ENCODE peak calls at places on chromosomes 4 and X, in six cellular contexts. One of them, this sample, is unnamed.

GRCh38 chrX:100928660-100929613 is at the start of gene XKRX:
- DNase-seq in GM12865: peak; percentile 52
- DNase-seq in left lung: peak; percentile 78
- DNase-seq in progenitor cell of endocrine pancreas: peak; percentile 35
- DNase-seq in GM10248: peak; percentile 40
- DNase-seq in colonic mucosa: peak; percentile 80
- DNase-seq in this sample: no peak

GRCh38 chr4:105719214-105719613 is 10.6 kb downstream of the GSTCD start:
- DNase-seq in colonic mucosa: no peak
- DNase-seq in progenitor cell of endocrine pancreas: no peak
- DNase-seq in left lung: no peak
- DNase-seq in GM10248: no peak
- DNase-seq in GM12865: no peak
- DNase-seq in this sample: no peak

GRCh38 chr4:168811207-168811606 is 198.8 kb downstream of the CBR4 start:
- DNase-seq in GM12865: no peak
- DNase-seq in colonic mucosa: no peak
- DNase-seq in left lung: no peak
- DNase-seq in GM10248: no peak
- DNase-seq in progenitor cell of endocrine pancreas: no peak
- DNase-seq in this sample: no peak

GRCh38 chr4:154465085-154465484 is 26.5 kb downstream of the DCHS2 start:
- DNase-seq in left lung: no peak
- DNase-seq in GM12865: no peak
- DNase-seq in progenitor cell of endocrine pancreas: no peak
- DNase-seq in colonic mucosa: no peak
- DNase-seq in GM10248: no peak
- DNase-seq in this sample: no peak

GRCh38 chrX:17361620-17362019 is 13.4 kb upstream of the NHS start:
- DNase-seq in colonic mucosa: no peak
- DNase-seq in GM12865: peak; percentile 2
- DNase-seq in GM10248: no peak
- DNase-seq in progenitor cell of endocrine pancreas: no peak
- DNase-seq in left lung: no peak
- DNase-seq in this sample: no peak

GRCh38 chrX:46179748-46180147 is 365.5 kb downstream of the ZNF674 start:
- DNase-seq in colonic mucosa: no peak
- DNase-seq in GM12865: no peak
- DNase-seq in progenitor cell of endocrine pancreas: no peak
- DNase-seq in left lung: no peak
- DNase-seq in GM10248: no peak
- DNase-seq in this sample: no peak

GRCh38 chrX:149630681-149631292 is 805 bp downstream of the TMEM185A start:
- DNase-seq in colonic mucosa: no peak
- DNase-seq in GM10248: no peak
- DNase-seq in GM12865: no peak
- DNase-seq in left lung: no peak
- DNase-seq in progenitor cell of endocrine pancreas: no peak
- DNase-seq in this sample: no peak

GRCh38 chrX:37420179-37420578 is 71.0 kb downstream of the PRRG1 start:
- DNase-seq in GM12865: no peak
- DNase-seq in progenitor cell of endocrine pancreas: no peak
- DNase-seq in GM10248: no peak
- DNase-seq in left lung: no peak
- DNase-seq in colonic mucosa: no peak
- DNase-seq in this sample: no peak

GRCh38 chr4:171117457-171117856 is 695.7 kb upstream of the GALNTL6 start:
- DNase-seq in GM12865: no peak
- DNase-seq in colonic mucosa: no peak
- DNase-seq in progenitor cell of endocrine pancreas: no peak
- DNase-seq in GM10248: no peak
- DNase-seq in left lung: no peak
- DNase-seq in this sample: no peak

GRCh38 chrX:9222299-9222698 is 188.4 kb upstream of the FAM9B start:
- DNase-seq in GM10248: no peak
- DNase-seq in left lung: no peak
- DNase-seq in GM12865: no peak
- DNase-seq in progenitor cell of endocrine pancreas: no peak
- DNase-seq in colonic mucosa: no peak
- DNase-seq in this sample: no peak

GRCh38 chr4:167614866-167615265 is 380.6 kb upstream of the SPOCK3 start:
- DNase-seq in left lung: no peak
- DNase-seq in progenitor cell of endocrine pancreas: no peak
- DNase-seq in colonic mucosa: no peak
- DNase-seq in GM12865: no peak
- DNase-seq in GM10248: no peak
- DNase-seq in this sample: no peak

GRCh38 chr4:2788532-2789103 is 4.3 kb upstream of the SH3BP2 start:
- DNase-seq in progenitor cell of endocrine pancreas: no peak
- DNase-seq in colonic mucosa: peak; percentile 21
- DNase-seq in GM10248: no peak
- DNase-seq in GM12865: no peak
- DNase-seq in left lung: peak; percentile 41
- DNase-seq in this sample: no peak

GRCh38 chr4:17773125-17773698 is 8.2 kb downstream of the FAM184B start:
- DNase-seq in colonic mucosa: no peak
- DNase-seq in progenitor cell of endocrine pancreas: no peak
- DNase-seq in left lung: no peak
- DNase-seq in GM12865: no peak
- DNase-seq in GM10248: no peak
- DNase-seq in this sample: no peak

GRCh38 chrX:46844913-46845312 is 8.1 kb downstream of the RP2 start:
- DNase-seq in colonic mucosa: no peak
- DNase-seq in progenitor cell of endocrine pancreas: no peak
- DNase-seq in GM12865: no peak
- DNase-seq in left lung: no peak
- DNase-seq in GM10248: no peak
- DNase-seq in this sample: no peak

GRCh38 chr4:152803541-152803940 is 23.8 kb downstream of the ARFIP1 start:
- DNase-seq in progenitor cell of endocrine pancreas: no peak
- DNase-seq in GM12865: no peak
- DNase-seq in GM10248: no peak
- DNase-seq in left lung: no peak
- DNase-seq in colonic mucosa: no peak
- DNase-seq in this sample: no peak

GRCh38 chr4:101393256-101393655 is 45.9 kb upstream of the PPP3CA start:
- DNase-seq in colonic mucosa: no peak
- DNase-seq in left lung: no peak
- DNase-seq in progenitor cell of endocrine pancreas: no peak
- DNase-seq in GM10248: no peak
- DNase-seq in GM12865: no peak
- DNase-seq in this sample: no peak

GRCh38 chr4:54215379-54216072 is 13.6 kb upstream of the PDGFRA start:
- DNase-seq in GM12865: no peak
- DNase-seq in GM10248: no peak
- DNase-seq in colonic mucosa: no peak
- DNase-seq in left lung: no peak
- DNase-seq in progenitor cell of endocrine pancreas: no peak
- DNase-seq in this sample: no peak

DNA sequence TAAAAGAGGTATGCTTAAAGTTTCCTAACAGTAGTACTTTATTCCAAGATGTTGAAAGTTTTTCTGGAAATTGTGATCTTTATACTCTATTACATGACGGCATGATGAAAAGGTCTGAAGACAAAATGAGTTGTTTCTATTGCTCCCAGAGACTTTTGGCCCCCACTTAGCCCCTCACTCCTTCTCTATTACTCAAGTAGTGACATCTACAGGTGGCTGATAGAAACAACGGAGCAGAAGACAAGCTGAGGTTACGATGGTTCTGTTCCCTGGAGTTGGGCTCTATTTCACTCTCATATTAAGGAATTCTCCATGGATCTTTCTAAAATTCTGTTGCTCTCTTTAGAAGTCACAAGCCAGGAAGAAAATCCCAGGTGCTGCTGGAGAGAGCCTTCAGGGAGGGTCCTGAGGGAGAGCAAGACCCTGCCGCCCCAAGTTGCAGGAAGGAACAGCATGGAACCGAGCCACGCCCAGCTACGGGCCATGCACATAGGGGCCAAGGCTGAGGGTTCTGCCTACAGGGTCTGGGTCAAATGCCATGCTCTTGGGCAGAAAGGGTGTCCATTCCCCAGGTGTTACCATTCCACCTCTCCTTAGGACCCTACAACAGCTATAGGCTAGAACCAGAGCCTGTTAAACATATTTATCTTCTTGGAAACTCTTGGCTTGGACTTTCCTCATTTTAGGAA is 22.7 kb downstream of the RPL9 start:
- DNase-seq in GM10248: no peak
- DNase-seq in left lung: no peak
- DNase-seq in progenitor cell of endocrine pancreas: no peak
- DNase-seq in colonic mucosa: no peak
- DNase-seq in GM12865: no peak
- DNase-seq in this sample: no peak
- TF ChIP-seq CTCF in GM10248: no peak
- TF ChIP-seq CTCF in left lung: no peak
- TF ChIP-seq CTCF in progenitor cell of endocrine pancreas: peak; percentile 27
- TF ChIP-seq CTCF in colonic mucosa: no peak
- TF ChIP-seq CTCF in GM12865: peak; percentile 6
- TF ChIP-seq CTCF in this sample: no peak

GRCh38 chrX:114774691-114775090 is 190.8 kb downstream of the HTR2C start:
- DNase-seq in GM12865: no peak
- DNase-seq in left lung: no peak
- DNase-seq in progenitor cell of endocrine pancreas: no peak
- DNase-seq in GM10248: no peak
- DNase-seq in colonic mucosa: no peak
- DNase-seq in this sample: no peak
- TF ChIP-seq CTCF in GM12865: no peak
- TF ChIP-seq CTCF in left lung: no peak
- TF ChIP-seq CTCF in progenitor cell of endocrine pancreas: peak; percentile 10
- TF ChIP-seq CTCF in GM10248: no peak
- TF ChIP-seq CTCF in colonic mucosa: no peak
- TF ChIP-seq CTCF in this sample: no peak

DNA sequence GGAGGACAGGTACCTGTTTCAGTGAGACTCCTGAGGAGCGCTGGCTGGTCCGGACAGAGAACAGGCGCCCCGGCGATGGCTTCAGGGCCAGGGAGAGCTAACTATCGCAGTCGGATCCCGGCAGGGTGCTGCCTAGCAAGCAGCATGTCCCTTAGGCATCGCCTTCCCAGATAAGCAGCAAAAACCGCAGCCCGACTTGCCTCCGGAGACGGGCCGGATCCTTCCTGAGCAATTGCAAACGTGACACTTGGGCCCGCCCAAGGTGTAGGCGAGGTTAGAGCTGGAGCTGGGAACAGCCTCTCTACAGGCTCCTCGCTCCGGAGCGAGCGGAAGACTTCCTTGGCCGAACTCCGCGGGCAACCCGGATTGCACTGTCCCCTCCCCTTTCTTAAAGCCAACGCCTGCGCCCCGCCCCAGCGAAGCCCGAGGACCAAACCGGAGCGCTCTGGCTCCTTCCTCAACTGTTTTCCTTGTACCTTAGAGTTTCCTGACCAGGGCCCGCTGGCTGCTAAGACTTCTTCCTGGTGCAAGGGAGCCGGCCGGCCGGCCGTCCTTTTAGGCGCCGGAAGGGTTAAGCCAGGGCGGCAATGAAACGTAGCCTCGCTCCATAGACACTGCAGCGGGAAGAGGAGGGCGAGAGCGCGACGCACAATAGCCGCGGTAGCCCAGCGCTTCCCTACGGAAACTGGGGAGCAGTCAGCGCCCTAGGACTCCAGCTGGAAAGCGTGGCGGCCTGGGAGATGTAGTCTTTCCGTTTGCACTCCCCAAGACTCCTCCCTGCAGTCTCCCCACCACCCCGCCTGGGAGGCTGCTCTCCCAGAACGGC is at the start of gene OPHN1:
- DNase-seq in progenitor cell of endocrine pancreas: peak; percentile 33
- DNase-seq in colonic mucosa: peak; percentile 85
- DNase-seq in GM12865: peak; percentile 0
- DNase-seq in left lung: peak; percentile 83
- DNase-seq in GM10248: peak; percentile 5
- DNase-seq in this sample: no peak
- TF ChIP-seq CTCF in progenitor cell of endocrine pancreas: no peak
- TF ChIP-seq CTCF in colonic mucosa: no peak
- TF ChIP-seq CTCF in GM12865: no peak
- TF ChIP-seq CTCF in left lung: no peak
- TF ChIP-seq CTCF in GM10248: no peak
- TF ChIP-seq CTCF in this sample: no peak

GRCh38 chr4:187786190-187786589 is 209.4 kb upstream of the ZFP42 start:
- DNase-seq in GM12865: no peak
- DNase-seq in GM10248: no peak
- DNase-seq in colonic mucosa: no peak
- DNase-seq in progenitor cell of endocrine pancreas: no peak
- DNase-seq in left lung: no peak
- DNase-seq in this sample: no peak
- TF ChIP-seq CTCF in GM12865: no peak
- TF ChIP-seq CTCF in GM10248: no peak
- TF ChIP-seq CTCF in colonic mucosa: no peak
- TF ChIP-seq CTCF in progenitor cell of endocrine pancreas: no peak
- TF ChIP-seq CTCF in left lung: no peak
- TF ChIP-seq CTCF in this sample: no peak